ENCODE peak calls at places on chromosomes 6 and 20, in five cellular contexts. L is PC-3; B is activated CD8-positive, alpha-beta T cell treated with anti-CD3 and anti-CD28 coated beads for 36 hours; R is tibial artery; W is nephron progenitor cell. O is an unnamed sample.

GRCh38 chr20:39004508-39004907 is 42.4 kb downstream of the DHX35 start:
- DNase-seq in W (no peak), R (no peak), B (peak), L (peak), O (no peak)

GRCh38 chr20:32575227-32575581 is 9.9 kb downstream of the NOL4L start:
- DNase-seq in B (no peak), W (no peak), L (no peak), R (no peak), O (no peak)

GRCh38 chr6:46156701-46157100 is 14.1 kb downstream of the ENPP5 start:
- DNase-seq in R (no peak), W (no peak), B (no peak), L (no peak), O (no peak)

GRCh38 chr20:43836790-43837189 is 77.9 kb upstream of the TOX2 start:
- DNase-seq in L (no peak), R (no peak), B (no peak), W (no peak), O (no peak)

GRCh38 chr6:144305985-144306384 is 20.9 kb downstream of the UTRN start:
- DNase-seq in W (no peak), R (no peak), L (peak), B (peak), O (no peak)

GRCh38 chr20:57619053-57619831 is 984 bp downstream of the ZBP1 start:
- DNase-seq in R (peak), L (no peak), W (no peak), B (peak), O (no peak)

GRCh38 chr20:10921491-10922010 is 247.8 kb upstream of the JAG1 start:
- DNase-seq in W (no peak), R (no peak), B (no peak), L (no peak), O (no peak)

GRCh38 chr6:29763491-29764289 is 40.5 kb downstream of the HLA-F start:
- DNase-seq in B (peak), W (no peak), R (no peak), L (peak), O (no peak)

GRCh38 chr6:37592085-37592698 is 92.5 kb upstream of the CCDC167 start:
- DNase-seq in R (no peak), L (no peak), B (no peak), W (no peak), O (no peak)

GRCh38 chr6:17385660-17386059 is 7.7 kb upstream of the CAP2 start:
- DNase-seq in R (no peak), W (no peak), L (no peak), B (no peak), O (no peak)

GRCh38 chr6:40899684-40900155 is 139.3 kb downstream of the UNC5CL start:
- DNase-seq in W (no peak), R (no peak), L (no peak), B (no peak), O (no peak)

GRCh38 chr20:36145877-36146707 is 8.4 kb upstream of the EPB41L1 start:
- DNase-seq in R (peak), L (no peak), W (no peak), B (no peak), O (no peak)

GRCh38 chr6:125481056-125481455 is 179.3 kb upstream of the HDDC2 start:
- DNase-seq in B (no peak), R (no peak), W (no peak), L (no peak), O (no peak)

GRCh38 chr20:2109425-2110210 is 8.0 kb downstream of the STK35 start:
- DNase-seq in R (peak), W (no peak), L (no peak), B (no peak), O (peak)

GRCh38 chr6:168684906-168685305 is 243.9 kb downstream of the SMOC2 start:
- DNase-seq in W (no peak), B (no peak), R (no peak), L (no peak), O (no peak)

GRCh38 chr20:24872291-24873014 is 76.6 kb upstream of the CST7 start:
- DNase-seq in R (no peak), W (no peak), B (no peak), L (no peak), O (no peak)

GRCh38 chr6:138001750-138002349 is 105.4 kb downstream of the PERP start:
- DNase-seq in R (no peak), B (peak), L (peak), W (peak), O (peak)

GRCh38 chr20:8489094-8489883 is 357.2 kb downstream of the PLCB1 start:
- DNase-seq in B (no peak), W (no peak), R (no peak), L (no peak), O (no peak)

GRCh38 chr20:61759286-61760065 is 306.2 kb downstream of the TAF4 start:
- DNase-seq in W (no peak), R (peak), B (no peak), L (no peak), O (no peak)

GRCh38 chr6:47741807-47742206 is 40.0 kb upstream of the OPN5 start:
- DNase-seq in W (no peak), B (peak), R (no peak), L (peak), O (no peak)

GRCh38 chr20:63128367-63128766 is 87.6 kb downstream of the YTHDF1 start:
- DNase-seq in W (peak), R (peak), B (no peak), L (no peak), O (no peak)

GRCh38 chr6:137271245-137272183 is 52.3 kb upstream of the IFNGR1 start:
- DNase-seq in L (peak), R (no peak), B (no peak), W (no peak), O (no peak)

GRCh38 chr20:4978050-4978918 is 23.0 kb downstream of the SLC23A2 start:
- DNase-seq in R (no peak), B (no peak), W (no peak), L (no peak), O (no peak)

GRCh38 chr6:33320315-33321181 is 3.0 kb upstream of the ZBTB22 start:
- DNase-seq in L (peak), R (peak), W (no peak), B (no peak), O (peak)

GRCh38 chr20:61868006-61868405 is 197.7 kb downstream of the TAF4 start:
- DNase-seq in B (no peak), L (no peak), R (no peak), W (no peak), O (no peak)

GRCh38 chr6:133769463-133769862 is 119.5 kb upstream of the TCF21 start:
- DNase-seq in R (no peak), W (no peak), L (no peak), B (no peak), O (no peak)

GRCh38 chr6:47376930-47377329 is 67.2 kb upstream of the TNFRSF21 start:
- DNase-seq in L (no peak), B (peak), R (no peak), W (no peak), O (no peak)

GRCh38 chr20:46539113-46539512 is 11.3 kb downstream of the OCSTAMP start:
- DNase-seq in B (no peak), R (no peak), W (no peak), L (no peak), O (no peak)
- TF ChIP-seq CTCF in B (no peak), R (no peak), W (no peak), L (no peak), O (no peak)

GRCh38 chr6:118719351-118720124 is 68.1 kb upstream of the CEP85L start:
- DNase-seq in R (no peak), B (peak), L (no peak), W (no peak), O (no peak)
- TF ChIP-seq CTCF in R (no peak), B (no peak), L (no peak), W (no peak), O (no peak)

DNA sequence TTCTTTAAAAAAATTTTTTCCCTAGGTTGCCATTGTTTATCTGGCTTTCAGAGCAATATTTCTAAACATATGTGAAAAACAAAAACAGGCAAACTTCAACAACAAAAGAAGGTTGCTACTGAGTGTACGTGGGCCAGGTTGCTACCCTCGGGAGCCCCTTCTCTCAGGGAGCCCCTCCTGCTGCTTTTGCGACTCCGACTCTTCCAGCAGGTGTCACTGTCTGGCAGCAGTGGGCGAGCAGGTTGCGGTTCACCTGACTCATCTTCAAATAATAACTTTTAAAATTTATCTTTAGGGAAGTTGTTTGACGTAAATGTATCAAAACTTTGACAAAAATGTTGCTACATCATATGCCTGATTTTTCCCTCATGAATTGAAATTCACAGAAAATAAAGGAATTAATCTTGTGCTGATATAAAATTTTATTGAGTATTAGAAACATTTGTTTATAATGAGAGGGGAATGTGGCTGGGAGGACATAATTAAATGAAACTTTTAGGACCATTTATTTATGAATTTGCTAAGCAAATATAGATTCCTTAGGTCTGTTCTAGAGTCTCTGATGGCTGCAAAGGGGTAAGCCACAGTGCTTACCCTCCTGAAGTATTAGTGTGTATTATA is 138.8 kb downstream of the HIVEP1 start:
- DNase-seq in B (peak), R (no peak), L (peak), W (peak), O (no peak)
- TF ChIP-seq CTCF in B (peak), R (peak), L (peak), W (peak), O (no peak)

GRCh38 chr6:52574709-52575489 is 2.0 kb downstream of the TRAM2 start:
- DNase-seq in W (no peak), R (peak), L (no peak), B (peak), O (no peak)

GRCh38 chr6:52576054-52576391 is 837 bp downstream of the TRAM2 start:
- DNase-seq in L (no peak), W (no peak), B (no peak), R (no peak), O (no peak)

GRCh38 chr6:52576392-52577021 is 353 bp downstream of the TRAM2 start:
- DNase-seq in L (peak), B (peak), W (no peak), R (peak), O (no peak)

GRCh38 chr6:52577022-52577777 is at the start of gene TRAM2:
- DNase-seq in L (peak), R (peak), B (peak), W (peak), O (peak)

GRCh38 chr6:52575490-52575868 is 1.4 kb downstream of the TRAM2 start:
- DNase-seq in B (no peak), L (no peak), W (no peak), R (no peak), O (no peak)
- TF ChIP-seq CTCF in B (no peak), L (no peak), W (no peak), R (no peak), O (no peak)

GRCh38 chr6:88013554-88013953 is 34.1 kb upstream of the SPACA1 start:
- DNase-seq in B (no peak), L (no peak), W (no peak), R (no peak), O (no peak)
- TF ChIP-seq CTCF in B (no peak), L (no peak), W (no peak), R (no peak), O (no peak)

DNA sequence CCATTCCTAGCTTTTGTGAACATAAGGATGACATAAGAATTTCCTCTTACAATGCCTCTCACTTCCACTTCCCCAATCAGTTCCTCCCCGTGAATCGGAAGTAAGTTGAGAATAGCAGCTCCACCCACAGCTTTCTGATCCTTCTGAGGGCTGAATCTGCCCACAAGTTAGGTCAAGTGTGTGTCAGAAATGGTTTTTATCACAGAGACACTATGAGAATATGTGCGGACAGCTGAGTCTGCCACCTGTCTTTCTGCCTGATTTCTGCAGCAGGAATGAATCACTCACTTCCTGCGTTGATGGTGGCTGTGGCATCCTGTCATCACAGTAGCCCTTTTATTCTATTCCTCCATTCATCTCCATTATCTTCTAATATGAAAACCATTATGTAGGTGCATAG is 70.2 kb downstream of the RIN2 start:
- DNase-seq in B (peak), R (no peak), W (no peak), L (peak), O (no peak)
- TF ChIP-seq CTCF in B (peak), R (no peak), W (no peak), L (peak), O (no peak)

GRCh38 chr20:22862645-22863230 is 172.4 kb upstream of the SSTR4 start:
- DNase-seq in W (no peak), L (peak), B (no peak), R (no peak), O (no peak)
- TF ChIP-seq CTCF in W (no peak), L (peak), B (no peak), R (no peak), O (no peak)

GRCh38 chr20:40938020-40938419 is 90.6 kb upstream of the TOP1 start:
- DNase-seq in B (peak), R (no peak), L (no peak), W (no peak), O (no peak)
- TF ChIP-seq CTCF in B (no peak), R (no peak), L (peak), W (no peak), O (no peak)

GRCh38 chr6:110147870-110148269 is 31.6 kb downstream of the WASF1 start:
- DNase-seq in R (no peak), B (no peak), W (no peak), L (no peak), O (no peak)
- TF ChIP-seq CTCF in R (no peak), B (no peak), W (no peak), L (no peak), O (no peak)